ENCODE peak calls at places on chromosomes 5 and 9, in six cellular contexts. B is T-helper 22 cell; S is activated CD8-positive, alpha-beta memory T cell treated with anti-CD3 and anti-CD28 coated beads for 48 hours; Q is lower leg skin; Z is activated T-cell treated with anti-CD3 and anti-CD28 coated beads for 1 hour; G is NCI-H146. A is an unnamed sample.

GRCh38 chr9:74499770-74500583 is 2.8 kb downstream of the RORB start:
- DNase-seq in B (no peak), S (no peak), Q (no peak), Z (no peak), G (no peak), A (no peak)

GRCh38 chr5:61304611-61305369 is 27.3 kb upstream of the ZSWIM6 start:
- DNase-seq in B (no peak), S (no peak), Q (no peak), Z (no peak), G (peak; percentile 85), A (peak; percentile 69)

GRCh38 chr9:36993933-36994764 is 39.9 kb downstream of the PAX5 start:
- DNase-seq in B (no peak), S (no peak), Q (no peak), Z (no peak), G (no peak), A (no peak)

GRCh38 chr5:143196601-143197259 is 206.8 kb downstream of the NR3C1 start:
- DNase-seq in B (no peak), S (no peak), Q (no peak), Z (no peak), G (no peak), A (no peak)

GRCh38 chr9:92325991-92326500 is 293 bp downstream of the CENPP start:
- DNase-seq in B (no peak), S (no peak), Q (peak; percentile 44), Z (no peak), G (peak; percentile 41), A (no peak)

GRCh38 chr5:168964182-168964581 is 336.8 kb downstream of the SLIT3 start:
- DNase-seq in B (no peak), S (no peak), Q (no peak), Z (no peak), G (no peak), A (no peak)

GRCh38 chr5:2575292-2575691 is 176.2 kb downstream of the IRX2 start:
- DNase-seq in B (no peak), S (no peak), Q (no peak), Z (no peak), G (no peak), A (no peak)

GRCh38 chr5:110338336-110339083 is 388.0 kb downstream of the TMEM232 start:
- DNase-seq in B (no peak), S (no peak), Q (no peak), Z (no peak), G (no peak), A (no peak)

GRCh38 chr9:3200331-3200774 is 325.4 kb downstream of the RFX3 start:
- DNase-seq in B (no peak), S (no peak), Q (no peak), Z (no peak), G (no peak), A (no peak)

GRCh38 chr9:125462766-125463384 is 201.2 kb downstream of the GAPVD1 start:
- DNase-seq in B (no peak), S (no peak), Q (no peak), Z (no peak), G (no peak), A (no peak)

GRCh38 chr5:127919006-127919796 is 164.4 kb upstream of the SLC12A2 start:
- DNase-seq in B (no peak), S (no peak), Q (no peak), Z (no peak), G (no peak), A (no peak)

GRCh38 chr9:94031380-94031779 is 52.9 kb upstream of the PTPDC1 start:
- DNase-seq in B (no peak), S (no peak), Q (no peak), Z (no peak), G (no peak), A (no peak)

GRCh38 chr5:109743041-109743531 is 53.4 kb downstream of the MAN2A1 start:
- DNase-seq in B (no peak), S (no peak), Q (no peak), Z (no peak), G (no peak), A (no peak)

GRCh38 chr9:83384214-83384613 is 154.0 kb downstream of the FRMD3 start:
- DNase-seq in B (no peak), S (no peak), Q (no peak), Z (no peak), G (peak; percentile 74), A (peak; percentile 74)

GRCh38 chr9:20028849-20029231 is 240.0 kb upstream of the SLC24A2 start:
- DNase-seq in B (no peak), S (no peak), Q (no peak), Z (no peak), G (no peak), A (no peak)

GRCh38 chr5:60510663-60511062 is 189.3 kb downstream of the DEPDC1B start:
- DNase-seq in B (no peak), S (no peak), Q (no peak), Z (no peak), G (no peak), A (no peak)

GRCh38 chr9:11194249-11194648 is 581.4 kb upstream of the PTPRD start:
- DNase-seq in B (no peak), S (no peak), Q (no peak), Z (no peak), G (no peak), A (peak; percentile 27)

GRCh38 chr5:66661149-66661548 is 65.0 kb downstream of the MAST4 start:
- DNase-seq in B (no peak), S (no peak), Q (peak; percentile 45), Z (no peak), G (peak; percentile 58), A (no peak)

GRCh38 chr9:129237804-129238203 is 59.7 kb upstream of the IER5L start:
- DNase-seq in B (no peak), S (no peak), Q (no peak), Z (no peak), G (no peak), A (no peak)

GRCh38 chr5:172857982-172858381 is 23.9 kb downstream of the ERGIC1 start:
- DNase-seq in B (no peak), S (no peak), Q (no peak), Z (no peak), G (no peak), A (no peak)

GRCh38 chr5:178211095-178212048 is 7.0 kb downstream of the HNRNPAB start:
- DNase-seq in B (no peak), S (no peak), Q (no peak), Z (no peak), G (no peak), A (no peak)

GRCh38 chr9:14511452-14511851 is 181.8 kb downstream of the ZDHHC21 start:
- DNase-seq in B (no peak), S (no peak), Q (no peak), Z (no peak), G (no peak), A (no peak)